ENCODE peak calls at places on chromosomes 16 and 17, in six cellular contexts. O, Y, T, Q, I and X are unnamed samples.

GRCh38 chr17:70137451-70138230 is 31.7 kb upstream of the KCNJ2 start:
- DNase-seq in Y (no peak), O (no peak), T (peak; percentile 95), Q (no peak), I (peak; percentile 89), X (peak; percentile 75)

GRCh38 chr17:30363715-30364202 is 15.0 kb upstream of the CPD start:
- DNase-seq in I (peak; percentile 46), Y (peak; percentile 43), Q (no peak), T (peak; percentile 85), O (no peak), X (peak; percentile 60)

GRCh38 chr17:78498848-78499247 is 78.3 kb downstream of the DNAH17 start:
- DNase-seq in Q (peak; percentile 77), O (no peak), I (no peak), T (no peak), Y (no peak), X (no peak)

GRCh38 chr17:50212121-50212843 is 10.9 kb upstream of the COL1A1 start:
- DNase-seq in I (peak; percentile 64), O (no peak), Y (no peak), Q (peak; percentile 37), T (peak; percentile 68), X (no peak)

GRCh38 chr17:82932146-82933005 is 92.6 kb upstream of the ZNF750 start:
- DNase-seq in T (peak; percentile 86), Q (no peak), O (no peak), I (no peak), Y (no peak), X (no peak)

GRCh38 chr17:51765558-51766145 is 392.9 kb downstream of the CA10 start:
- DNase-seq in Q (no peak), Y (no peak), I (no peak), O (no peak), T (no peak), X (no peak)

GRCh38 chr17:10337976-10338375 is 34.8 kb downstream of the MYH13 start:
- DNase-seq in Y (no peak), O (no peak), T (peak; percentile 42), Q (peak; percentile 17), I (no peak), X (no peak)

GRCh38 chr16:54912720-54913119 is 17.9 kb upstream of the IRX5 start:
- DNase-seq in O (no peak), I (no peak), Q (no peak), T (no peak), Y (no peak), X (no peak)

GRCh38 chr16:9135797-9136196 is 44.4 kb downstream of the HAPSTR1 start:
- DNase-seq in Q (no peak), O (no peak), T (no peak), I (no peak), Y (no peak), X (no peak)

GRCh38 chr16:21084631-21085235 is 65.9 kb downstream of the DNAH3 start:
- DNase-seq in I (no peak), T (no peak), Y (no peak), O (no peak), Q (no peak), X (no peak)

GRCh38 chr17:17320188-17320910 is 17.2 kb downstream of the NT5M start:
- DNase-seq in Y (no peak), Q (no peak), I (no peak), O (no peak), T (no peak), X (no peak)

GRCh38 chr17:76414334-76415295 is 30.2 kb downstream of the SPHK1 start:
- DNase-seq in T (peak; percentile 10), I (no peak), Y (no peak), Q (no peak), O (no peak), X (no peak)

GRCh38 chr16:19765860-19766553 is 47.9 kb downstream of the IQCK start:
- DNase-seq in Q (no peak), O (no peak), I (no peak), T (no peak), Y (no peak), X (no peak)

GRCh38 chr17:69951058-69951457 is 124.0 kb upstream of the KCNJ16 start:
- DNase-seq in I (no peak), Q (no peak), T (no peak), O (no peak), Y (no peak), X (no peak)

GRCh38 chr17:49494937-49495841 is at the start of gene NGFR:
- DNase-seq in T (no peak), I (no peak), O (peak; percentile 14), Q (peak; percentile 65), Y (no peak), X (peak; percentile 93)

GRCh38 chr16:81558444-81559175 is 114.0 kb downstream of the CMIP start:
- DNase-seq in Q (no peak), I (no peak), O (peak; percentile 34), T (no peak), Y (no peak), X (no peak)

GRCh38 chr17:50660042-50660886 is 25.6 kb downstream of the ABCC3 start:
- DNase-seq in O (no peak), I (no peak), Q (no peak), T (peak; percentile 25), Y (no peak), X (no peak)

GRCh38 chr16:67995423-67995822 is 3.9 kb downstream of the DPEP2 start:
- DNase-seq in Y (no peak), I (no peak), T (no peak), O (no peak), Q (no peak), X (no peak)

GRCh38 chr16:74734361-74735161 is 33.9 kb upstream of the MLKL start:
- DNase-seq in Y (no peak), T (no peak), O (no peak), I (no peak), Q (no peak), X (no peak)

GRCh38 chr17:49209061-49209571 is 1.3 kb downstream of the GNGT2 start:
- DNase-seq in I (no peak), Y (no peak), T (no peak), Q (peak; percentile 83), O (no peak), X (no peak)

GRCh38 chr16:1532081-1532760 is 1.2 kb upstream of the TMEM204 start:
- DNase-seq in Y (no peak), Q (no peak), I (no peak), O (no peak), T (peak; percentile 72), X (peak; percentile 38)

GRCh38 chr17:78736526-78737079 is 45.5 kb downstream of the CYTH1 start:
- DNase-seq in T (no peak), Y (peak; percentile 35), I (no peak), Q (peak; percentile 73), O (no peak), X (peak; percentile 48)

GRCh38 chr16:66933776-66934137 is 445 bp downstream of the CIAO2B start:
- DNase-seq in I (no peak), T (peak; percentile 35), Y (no peak), O (no peak), Q (no peak), X (no peak)

GRCh38 chr17:1188812-1189211 is 9.0 kb upstream of the ABR start:
- DNase-seq in T (peak; percentile 22), Q (no peak), Y (no peak), O (no peak), I (peak; percentile 97), X (no peak)

GRCh38 chr17:79047923-79048825 is 24.2 kb downstream of the C1QTNF1 start:
- DNase-seq in Y (no peak), O (no peak), Q (no peak), I (no peak), T (peak; percentile 72), X (peak; percentile 6)

DNA sequence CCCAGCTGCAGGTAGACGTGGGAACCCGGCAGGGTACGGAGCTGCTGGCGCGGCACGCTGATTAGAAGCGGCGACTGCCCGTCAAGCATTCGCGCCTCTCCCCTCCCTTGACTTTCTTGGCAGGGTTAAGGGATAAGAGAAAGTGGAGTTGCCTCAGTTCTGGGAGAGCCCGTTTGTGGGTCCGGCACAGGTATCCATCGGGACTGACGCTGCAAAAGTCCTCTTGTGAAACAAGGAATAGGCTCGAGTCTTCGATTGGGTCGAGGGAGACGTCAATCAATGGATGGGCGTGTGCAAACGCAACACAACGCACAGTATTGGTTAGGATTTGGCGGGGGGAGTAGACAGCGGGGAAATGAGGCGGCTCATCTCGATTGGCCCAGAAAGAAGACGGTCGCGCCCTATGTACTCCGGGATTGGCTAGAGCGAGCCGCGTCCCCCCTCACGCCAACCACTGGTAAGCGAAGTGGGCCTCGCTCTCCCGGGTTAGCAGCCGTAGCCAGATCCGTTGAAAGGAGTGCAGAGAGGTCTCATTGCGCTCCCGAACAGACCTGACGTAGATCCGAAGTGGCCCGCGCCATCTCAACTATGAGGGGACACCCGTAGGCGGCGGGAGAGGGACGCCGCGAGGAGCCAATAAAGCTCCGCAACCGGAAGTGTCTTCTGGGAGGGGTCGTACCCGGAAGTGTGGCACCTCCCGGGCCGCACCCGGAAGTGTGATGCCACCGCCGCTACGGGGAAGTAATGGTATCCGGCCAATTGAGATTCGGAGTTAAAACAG is at the start of gene MON1B:
- DNase-seq in O (peak; percentile 89), T (peak; percentile 99), I (peak; percentile 98), Q (peak; percentile 97), Y (peak; percentile 88), X (peak; percentile 96)
- TF ChIP-seq CTCF in O (no peak), T (peak; percentile 1), I (no peak), Q (peak; percentile 6), Y (no peak), X (no peak)

GRCh38 chr16:76756423-76756822 is 434.6 kb upstream of the MON1B start:
- DNase-seq in I (no peak), Q (no peak), Y (no peak), T (no peak), O (no peak), X (no peak)

GRCh38 chr16:76756951-76757350 is 434.0 kb upstream of the MON1B start:
- DNase-seq in Y (no peak), O (no peak), I (no peak), T (peak; percentile 2), Q (no peak), X (no peak)
- TF ChIP-seq CTCF in Y (no peak), O (no peak), I (no peak), T (no peak), Q (no peak), X (no peak)

DNA sequence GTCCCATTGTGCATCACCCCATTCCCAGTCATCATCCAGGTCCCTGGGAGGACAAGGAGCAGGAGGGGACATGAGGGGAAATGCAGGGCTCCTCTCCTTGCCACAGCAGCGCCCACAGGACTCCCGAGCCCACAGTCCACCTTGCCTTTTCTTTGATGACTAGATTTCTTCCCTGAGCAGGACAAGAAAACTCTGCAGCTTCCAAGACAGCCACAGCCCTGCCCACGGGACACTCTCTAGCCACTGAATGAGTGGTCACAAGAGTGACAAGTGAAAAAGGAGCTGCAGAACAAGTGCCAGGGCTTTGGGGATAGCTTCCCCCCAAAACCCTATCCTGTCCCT is 4.7 kb downstream of the NEURL4 start:
- DNase-seq in Q (no peak), Y (no peak), I (no peak), T (no peak), O (no peak), X (no peak)
- TF ChIP-seq CTCF in Q (no peak), Y (peak; percentile 43), I (no peak), T (no peak), O (peak; percentile 64), X (no peak)

DNA sequence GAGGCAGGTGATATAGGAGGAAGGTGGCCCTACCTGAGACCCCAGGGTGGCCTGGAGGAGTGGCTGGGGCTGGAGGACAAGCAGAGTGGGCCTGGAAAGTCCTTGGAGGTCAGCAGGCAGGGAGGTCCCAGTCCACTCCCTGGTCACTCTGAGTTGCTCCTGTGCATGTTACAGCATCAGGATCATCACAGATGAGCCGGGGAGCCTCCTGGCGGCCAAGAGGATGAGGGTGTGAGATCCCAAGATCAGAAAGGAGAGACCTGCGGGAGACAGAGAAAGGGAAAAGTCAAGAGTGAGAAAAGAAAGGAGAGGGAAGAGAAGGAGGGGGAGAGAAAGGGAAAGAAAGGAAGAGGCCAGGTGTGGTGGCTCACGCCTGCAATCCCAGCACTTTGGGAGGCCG is 71.7 kb downstream of the MRM1 start:
- DNase-seq in T (no peak), Y (no peak), O (no peak), I (no peak), Q (no peak), X (no peak)
- TF ChIP-seq CTCF in T (no peak), Y (no peak), O (no peak), I (no peak), Q (no peak), X (no peak)